ENCODE peak calls at places on chromosomes 3 and 15, in four cellular contexts. K, A, R and V are unnamed samples. For H3K27me3, the result is how much of the 10 kb centered on the place peaks cover.

GRCh38 chr3:161070980-161071663 is 34.0 kb downstream of the B3GALNT1 start:
- DNase-seq in K (no peak), R (no peak), A (no peak), V (no peak)

GRCh38 chr15:98865397-98866339 is 141.9 kb downstream of the PGPEP1L start:
- DNase-seq in K (peak), A (peak), R (peak), V (peak)

GRCh38 chr3:49454457-49454856 is 15.6 kb upstream of the DAG1 start:
- DNase-seq in A (no peak), K (no peak), R (peak), V (peak)

GRCh38 chr15:45589296-45589695 is 2.1 kb downstream of the BLOC1S6 start:
- DNase-seq in A (no peak), R (no peak), K (no peak), V (no peak)

GRCh38 chr3:5553203-5553602 is 365.7 kb downstream of the EDEM1 start:
- DNase-seq in K (no peak), R (no peak), A (no peak), V (no peak)

GRCh38 chr3:161854232-161854771 is 357.7 kb downstream of the OTOL1 start:
- DNase-seq in A (no peak), R (peak), K (peak), V (no peak)

GRCh38 chr15:70141376-70142071 is 43.8 kb upstream of the TLE3 start:
- DNase-seq in A (no peak), K (no peak), R (no peak), V (no peak)

GRCh38 chr3:130529816-130530215 is 12.8 kb downstream of the COL6A6 start:
- DNase-seq in A (no peak), R (no peak), K (no peak), V (no peak)

GRCh38 chr3:23146163-23146562 is 57.0 kb upstream of the UBE2E2 start:
- DNase-seq in A (no peak), R (no peak), K (no peak), V (no peak)

GRCh38 chr3:99856437-99857220 is 39.0 kb downstream of the CMSS1 start:
- DNase-seq in R (no peak), A (no peak), K (no peak), V (no peak)

GRCh38 chr15:101242999-101243336 is 8.9 kb downstream of the CHSY1 start:
- DNase-seq in A (no peak), K (no peak), R (no peak), V (no peak)

GRCh38 chr15:68206711-68207151 is 1.6 kb upstream of the CALML4 start:
- DNase-seq in R (no peak), K (no peak), A (no peak), V (no peak)

GRCh38 chr3:40930772-40931171 is 268.5 kb upstream of the CTNNB1 start:
- DNase-seq in A (no peak), K (no peak), R (peak), V (no peak)

GRCh38 chr3:87900061-87900460 is 158.7 kb downstream of the CGGBP1 start:
- DNase-seq in R (no peak), K (no peak), A (no peak), V (no peak)

GRCh38 chr15:74270854-74271520 is 34.9 kb downstream of the CCDC33 start:
- DNase-seq in K (no peak), A (no peak), R (no peak), V (no peak)

GRCh38 chr15:25797511-25798206 is 65.5 kb downstream of the ATP10A start:
- DNase-seq in R (no peak), K (no peak), A (no peak), V (no peak)

GRCh38 chr3:59308001-59308400 is 258.2 kb upstream of the CFAP20DC start:
- DNase-seq in K (no peak), A (no peak), R (no peak), V (no peak)

GRCh38 chr3:12308517-12308916 is 19.6 kb downstream of the PPARG start:
- DNase-seq in K (no peak), A (no peak), R (no peak), V (no peak)

GRCh38 chr3:194784341-194784740 is 98.7 kb downstream of the FAM43A start:
- DNase-seq in K (no peak), R (no peak), A (no peak), V (no peak)

GRCh38 chr15:60683156-60683555 is 204.2 kb upstream of the ICE2 start:
- DNase-seq in R (no peak), A (no peak), K (no peak), V (no peak)

DNA sequence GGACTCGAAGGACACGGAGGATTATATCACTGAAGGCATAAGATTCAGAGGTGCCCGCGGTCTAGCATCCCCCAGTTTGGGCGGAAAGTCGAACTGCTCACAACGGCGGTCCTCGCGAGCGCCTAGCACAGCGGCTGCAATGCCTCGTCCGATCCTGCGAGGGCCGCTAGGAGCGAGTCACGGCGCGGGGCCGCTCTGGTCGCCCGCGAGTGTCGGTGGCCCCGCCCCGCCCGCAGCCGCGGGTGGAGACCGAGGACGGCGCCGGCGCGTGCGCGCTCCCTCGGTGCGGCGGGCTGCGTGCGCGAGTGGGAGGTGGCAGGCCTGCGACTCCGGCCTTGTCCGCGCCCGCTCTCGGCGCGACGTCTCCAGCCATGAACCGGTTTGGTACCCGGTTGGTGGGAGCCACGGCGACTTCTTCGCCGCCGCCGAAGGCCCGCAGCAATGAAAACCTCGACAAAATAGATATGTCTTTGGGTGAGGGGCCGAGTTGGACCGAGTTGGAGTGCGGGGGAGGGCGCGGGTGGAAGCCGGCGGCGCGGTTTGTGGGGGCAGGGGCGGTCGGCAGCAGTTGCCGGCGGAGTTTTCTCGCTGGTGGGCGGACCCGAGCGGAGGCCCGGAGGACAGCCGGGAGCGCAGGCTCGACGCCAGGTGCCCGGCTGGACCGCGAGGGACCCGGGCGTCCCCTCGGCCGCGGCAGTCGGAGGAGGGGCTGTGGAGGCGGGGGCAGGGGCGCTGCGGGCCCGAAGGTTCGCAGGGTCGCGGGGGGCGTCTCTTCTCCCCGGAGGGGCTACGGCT is at the start of gene FYTTD1:
- DNase-seq in A (peak), K (peak), R (peak), V (peak)
- TF ChIP-seq POLR2A in A (peak), K (peak), R (peak), V (peak)

DNA sequence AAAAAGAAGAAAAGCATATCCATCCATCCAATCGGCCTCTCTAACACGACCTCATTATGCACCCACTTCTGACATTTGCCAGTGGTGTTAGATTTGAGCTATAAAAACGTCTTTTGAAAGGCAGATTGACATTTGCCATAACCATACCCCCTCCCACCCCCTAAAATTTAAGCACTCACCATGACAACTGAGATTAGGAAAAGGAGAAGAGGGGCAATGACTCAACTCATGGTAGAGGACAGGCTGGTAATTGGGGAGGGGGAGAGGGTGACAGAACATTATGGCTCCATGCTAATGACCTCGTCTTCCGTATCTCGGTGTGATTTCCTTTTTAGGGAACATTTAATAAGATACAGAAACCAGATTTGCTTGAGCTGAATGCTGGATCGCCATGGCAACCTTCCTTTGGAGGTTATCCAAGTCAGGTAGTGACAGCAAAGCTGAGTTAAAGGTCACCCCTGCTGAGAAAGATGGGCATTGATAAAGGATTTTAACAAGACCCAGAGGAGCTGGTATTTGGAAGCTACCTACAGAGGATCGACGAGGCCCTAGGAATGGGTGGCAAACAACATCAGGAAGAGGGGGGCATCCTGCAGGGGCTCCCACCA is 106.4 kb downstream of the ST8SIA2 start:
- DNase-seq in K (no peak), A (no peak), R (no peak), V (no peak)
- H3K27me3 ChIP-seq in K (under half), A (under half), R (under half), V (under half)

GRCh38 chr15:92163641-92164040 is 230.0 kb upstream of the ST8SIA2 start:
- DNase-seq in K (no peak), R (no peak), A (no peak), V (no peak)
- TF ChIP-seq POLR2A in K (no peak), R (no peak), A (no peak), V (no peak)

DNA sequence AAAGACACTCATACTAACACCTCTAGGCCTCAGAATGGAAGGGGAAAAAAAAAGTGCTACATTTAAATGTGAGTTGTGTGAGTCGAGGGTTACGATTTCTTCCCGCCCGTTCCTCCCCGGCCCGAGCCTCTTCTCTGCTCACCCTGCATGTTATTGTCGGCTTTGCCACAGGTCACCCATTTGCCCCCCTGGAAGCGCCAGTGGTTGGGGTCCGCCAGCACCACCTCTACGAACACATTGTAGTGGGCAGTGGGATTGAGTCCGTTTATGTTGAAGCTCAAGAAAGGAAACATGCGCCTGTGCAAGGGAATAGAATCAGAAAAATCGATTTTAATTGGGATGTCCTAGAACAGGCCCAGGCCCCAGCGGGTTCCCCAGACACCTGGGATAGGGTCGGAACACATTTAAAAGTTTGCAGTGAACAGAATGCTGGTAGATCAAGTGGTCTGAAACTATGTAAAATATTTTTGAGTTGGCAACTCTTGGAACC is 2.0 kb downstream of the EOMES start:
- DNase-seq in R (no peak), K (no peak), A (no peak), V (no peak)
- H3K27me3 ChIP-seq in R (under half), K (half or more), A (under half), V (half or more)

GRCh38 chr15:56956538-56956937 is 38.1 kb downstream of the TCF12 start:
- DNase-seq in K (no peak), A (no peak), R (no peak), V (no peak)

GRCh38 chr15:56957812-56958406 is 39.5 kb downstream of the TCF12 start:
- DNase-seq in R (peak), A (no peak), K (no peak), V (no peak)

GRCh38 chr15:56950979-56951378 is 32.5 kb downstream of the TCF12 start:
- DNase-seq in A (no peak), R (no peak), K (no peak), V (no peak)

GRCh38 chr15:56948766-56949105 is 30.3 kb downstream of the TCF12 start:
- DNase-seq in R (no peak), K (no peak), A (no peak), V (no peak)

GRCh38 chr15:56953790-56954189 is 35.3 kb downstream of the TCF12 start:
- DNase-seq in R (no peak), K (no peak), A (no peak), V (no peak)
- TF ChIP-seq POLR2A in R (no peak), K (no peak), A (no peak), V (no peak)

GRCh38 chr3:16945330-16945729 is 60.6 kb downstream of the PLCL2 start:
- DNase-seq in R (no peak), K (no peak), A (no peak), V (no peak)

GRCh38 chr3:16940769-16941683 is 56.3 kb downstream of the PLCL2 start:
- DNase-seq in K (no peak), A (no peak), R (no peak), V (no peak)

GRCh38 chr3:16943857-16944256 is 59.1 kb downstream of the PLCL2 start:
- DNase-seq in R (no peak), A (no peak), K (no peak), V (no peak)

GRCh38 chr3:16937421-16937820 is 52.7 kb downstream of the PLCL2 start:
- DNase-seq in R (no peak), A (no peak), K (no peak), V (no peak)

GRCh38 chr3:16942955-16943354 is 58.2 kb downstream of the PLCL2 start:
- DNase-seq in A (no peak), K (no peak), R (no peak), V (no peak)
- H3K27me3 ChIP-seq in A (under half), K (under half), R (under half), V (under half)

DNA sequence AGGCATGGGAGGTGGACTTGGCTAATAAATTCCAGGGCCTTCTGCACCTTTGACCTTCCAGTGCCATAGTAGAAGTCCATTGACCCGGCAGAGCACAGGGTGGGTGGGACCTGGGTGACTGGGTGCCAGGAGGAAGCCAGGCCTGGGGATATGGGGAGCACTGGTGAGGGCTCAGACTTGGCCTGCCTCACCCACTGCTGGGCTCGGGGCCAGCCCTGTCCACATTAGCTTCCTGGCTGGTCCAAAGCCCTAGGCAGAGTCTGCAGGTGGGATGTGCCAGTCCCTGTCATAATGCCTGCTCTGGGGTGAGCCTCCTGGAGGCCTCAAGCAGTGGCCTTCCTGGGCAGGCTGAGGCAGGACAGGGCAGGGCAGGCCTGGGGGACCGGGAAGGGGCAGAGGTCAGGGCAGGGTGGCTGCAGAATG is 38.1 kb upstream of the CHRNB4 start:
- DNase-seq in K (no peak), A (no peak), R (no peak), V (no peak)
- TF ChIP-seq POLR2A in K (no peak), A (no peak), R (no peak), V (no peak)

GRCh38 chr3:193775421-193776077 is 182.5 kb downstream of the OPA1 start:
- DNase-seq in R (no peak), K (no peak), A (no peak), V (no peak)
- H3K27me3 ChIP-seq in R (under half), K (under half), A (under half), V (under half)

GRCh38 chr3:126523745-126524428 is at the start of gene CHST13:
- DNase-seq in A (no peak), K (peak), R (peak), V (no peak)

GRCh38 chr3:126525091-126525852 is 1.3 kb downstream of the CHST13 start:
- DNase-seq in R (no peak), K (no peak), A (no peak), V (no peak)

GRCh38 chr3:126526668-126527005 is 2.7 kb downstream of the CHST13 start:
- DNase-seq in A (no peak), K (no peak), R (no peak), V (no peak)

GRCh38 chr3:126525853-126526667 is 2.1 kb downstream of the CHST13 start:
- DNase-seq in R (no peak), K (no peak), A (no peak), V (no peak)

DNA sequence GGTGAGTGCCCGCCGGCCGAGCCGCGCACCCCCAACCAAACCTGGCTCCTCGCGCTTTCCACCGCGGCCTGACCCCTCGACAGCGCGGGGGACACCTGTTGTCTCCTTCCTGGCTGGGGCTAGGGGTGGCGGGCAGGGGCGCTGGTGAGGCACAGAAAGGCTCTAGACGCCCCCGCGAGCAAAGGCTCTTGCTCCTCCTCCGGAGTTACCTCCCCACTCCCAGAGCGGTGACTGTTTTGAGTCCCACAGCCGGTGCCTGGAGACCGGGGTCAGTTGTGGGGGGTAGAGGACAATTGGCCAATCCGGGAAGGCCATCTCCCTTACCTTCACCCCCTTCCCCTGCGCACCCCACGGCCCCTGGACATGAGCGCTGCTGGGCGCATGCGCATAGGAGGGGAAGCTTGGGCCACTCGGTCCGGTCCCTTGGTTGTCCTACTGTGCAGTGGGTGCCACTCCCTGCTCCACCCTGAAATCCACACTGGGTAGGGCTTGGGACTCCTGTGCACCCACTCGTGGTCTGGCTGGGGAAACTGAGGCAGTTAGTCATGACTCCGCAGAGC is 554 bp downstream of the CHST13 start:
- DNase-seq in A (no peak), R (no peak), K (peak), V (no peak)
- TF ChIP-seq POLR2A in A (no peak), R (no peak), K (peak), V (no peak)

GRCh38 chr3:13507247-13507790 is 27.2 kb downstream of the HDAC11 start:
- DNase-seq in K (no peak), A (no peak), R (no peak), V (no peak)

GRCh38 chr3:13506239-13506638 is 26.1 kb downstream of the HDAC11 start:
- DNase-seq in K (no peak), R (no peak), A (no peak), V (no peak)

GRCh38 chr3:13504161-13504831 is 24.2 kb downstream of the HDAC11 start:
- DNase-seq in K (no peak), R (no peak), A (no peak), V (no peak)

GRCh38 chr3:13506680-13507079 is 26.6 kb downstream of the HDAC11 start:
- DNase-seq in A (no peak), K (no peak), R (no peak), V (no peak)

GRCh38 chr3:13505147-13506130 is 25.3 kb downstream of the HDAC11 start:
- DNase-seq in A (no peak), R (no peak), K (no peak), V (no peak)
- H3K27me3 ChIP-seq in A (under half), R (under half), K (under half), V (under half)